ENCODE peak calls at places on chromosomes 2 and 18, in seven cellular contexts. S is ecto neural progenitor cell; O is activated naive CD8-positive, alpha-beta T cell treated with anti-CD3 and anti-CD28 coated beads, Interleukin-2, amount 10 ng/mL, durations not matched to agents 7 days and 5 days; V is PC-9; X is T47D; Y is Panc1; A is fibroblast of mammary gland. N is an unnamed sample.
A peak's percentile ranks its signal among the peaks of the same experiment; 100 is the strongest.

GRCh38 chr18:11497585-11497984 is 111.8 kb upstream of the SLC35G4 start:
- DNase-seq in S (no peak), O (no peak), V (no peak), X (no peak), Y (no peak), A (peak; percentile 83), N (no peak)

GRCh38 chr2:128485761-128486639 is 167.3 kb upstream of the HS6ST1 start:
- DNase-seq in S (peak; percentile 38), O (no peak), V (no peak), X (no peak), Y (no peak), A (no peak), N (no peak)

GRCh38 chr18:48714873-48715272 is 176.0 kb downstream of the CTIF start:
- DNase-seq in S (no peak), O (no peak), V (no peak), X (no peak), Y (no peak), A (no peak), N (no peak)

GRCh38 chr2:164850235-164850634 is 8.6 kb upstream of the COBLL1 start:
- DNase-seq in S (no peak), O (no peak), V (no peak), X (no peak), Y (no peak), A (no peak), N (no peak)

GRCh38 chr18:55983433-55983832 is 395.4 kb upstream of the TCF4 start:
- DNase-seq in S (no peak), O (no peak), V (no peak), X (no peak), Y (no peak), A (no peak), N (no peak)

GRCh38 chr18:4068552-4069158 is 386.5 kb downstream of the DLGAP1 start:
- DNase-seq in S (no peak), O (no peak), V (no peak), X (peak; percentile 59), Y (peak; percentile 15), A (peak; percentile 60), N (peak; percentile 20)

GRCh38 chr18:25056456-25056855 is 295.5 kb downstream of the ZNF521 start:
- DNase-seq in S (no peak), O (no peak), V (no peak), X (no peak), Y (no peak), A (no peak), N (no peak)

GRCh38 chr2:44324971-44325426 is 36.3 kb downstream of the PREPL start:
- DNase-seq in S (no peak), O (no peak), V (no peak), X (no peak), Y (no peak), A (peak; percentile 59), N (no peak)

GRCh38 chr2:228689049-228689448 is 507.6 kb upstream of the SPHKAP start:
- DNase-seq in S (peak; percentile 77), O (no peak), V (no peak), X (peak; percentile 6), Y (no peak), A (peak; percentile 8), N (no peak)

GRCh38 chr18:68791801-68792200 is 6.1 kb upstream of the CCDC102B start:
- DNase-seq in S (no peak), O (no peak), V (no peak), X (no peak), Y (no peak), A (peak; percentile 70), N (no peak)

GRCh38 chr2:200242553-200242952 is 63.9 kb upstream of the SPATS2L start:
- DNase-seq in S (no peak), O (no peak), V (no peak), X (no peak), Y (no peak), A (no peak), N (no peak)

GRCh38 chr2:227855440-227855839 is 16.0 kb upstream of the DAW1 start:
- DNase-seq in S (no peak), O (no peak), V (no peak), X (no peak), Y (no peak), A (no peak), N (no peak)

GRCh38 chr2:218367415-218368149 is 10.9 kb downstream of the CATIP start:
- DNase-seq in S (peak; percentile 86), O (peak; percentile 82), V (peak; percentile 68), X (peak; percentile 54), Y (no peak), A (peak; percentile 64), N (peak; percentile 67)

GRCh38 chr2:151632993-151633592 is 101.2 kb downstream of the NEB start:
- DNase-seq in S (no peak), O (no peak), V (no peak), X (peak; percentile 11), Y (no peak), A (peak; percentile 53), N (no peak)

GRCh38 chr18:73959341-73959740 is 188.3 kb downstream of the FBXO15 start:
- DNase-seq in S (no peak), O (no peak), V (no peak), X (no peak), Y (no peak), A (no peak), N (no peak)

GRCh38 chr2:217074576-217075224 is 214.8 kb upstream of the TNP1 start:
- DNase-seq in S (no peak), O (no peak), V (no peak), X (no peak), Y (no peak), A (peak; percentile 63), N (no peak)

GRCh38 chr2:73284296-73285161 is at the start of gene FBXO41:
- DNase-seq in S (peak; percentile 75), O (peak; percentile 85), V (peak; percentile 46), X (no peak), Y (no peak), A (no peak), N (peak; percentile 50)

GRCh38 chr2:177551989-177552413 is 159.4 kb downstream of the AGPS start:
- DNase-seq in S (peak; percentile 53), O (no peak), V (no peak), X (peak; percentile 23), Y (no peak), A (peak; percentile 17), N (no peak)

GRCh38 chr2:74498500-74499268 is 719 bp downstream of the LBX2 start:
- DNase-seq in S (peak; percentile 66), O (peak; percentile 61), V (peak; percentile 58), X (no peak), Y (no peak), A (peak; percentile 58), N (no peak)

GRCh38 chr2:239256297-239256696 is 144.5 kb downstream of the HDAC4 start:
- DNase-seq in S (no peak), O (no peak), V (no peak), X (no peak), Y (no peak), A (no peak), N (no peak)

GRCh38 chr2:162092008-162092390 is 18.0 kb upstream of the DPP4 start:
- DNase-seq in S (no peak), O (no peak), V (no peak), X (no peak), Y (no peak), A (peak; percentile 60), N (no peak)

GRCh38 chr18:55095579-55095978 is 136.3 kb upstream of the CCDC68 start:
- DNase-seq in S (no peak), O (no peak), V (no peak), X (no peak), Y (no peak), A (no peak), N (no peak)

GRCh38 chr18:42336139-42336538 is 381.1 kb downstream of the PIK3C3 start:
- DNase-seq in S (no peak), O (no peak), V (no peak), X (no peak), Y (no peak), A (no peak), N (no peak)

GRCh38 chr2:118881490-118882129 is 34.2 kb upstream of the EN1 start:
- DNase-seq in S (peak; percentile 83), O (peak; percentile 68), V (peak; percentile 78), X (peak; percentile 90), Y (peak; percentile 28), A (peak; percentile 37), N (peak; percentile 47)

GRCh38 chr2:8884812-8885211 is 47.4 kb upstream of the KIDINS220 start:
- DNase-seq in S (no peak), O (no peak), V (no peak), X (no peak), Y (no peak), A (no peak), N (no peak)

GRCh38 chr2:239895669-239896068 is 129.5 kb downstream of the NDUFA10 start:
- DNase-seq in S (no peak), O (no peak), V (no peak), X (no peak), Y (no peak), A (no peak), N (no peak)

GRCh38 chr2:176167398-176167797 is 10.3 kb downstream of the HOXD3 start:
- DNase-seq in S (no peak), O (no peak), V (no peak), X (no peak), Y (no peak), A (peak; percentile 58), N (no peak)

GRCh38 chr18:45505497-45506206 is 109.6 kb upstream of the SLC14A2 start:
- DNase-seq in S (no peak), O (no peak), V (no peak), X (no peak), Y (no peak), A (peak; percentile 85), N (no peak)

GRCh38 chr2:26623541-26624497 is 17.3 kb downstream of the CIB4 start:
- DNase-seq in S (no peak), O (no peak), V (no peak), X (no peak), Y (no peak), A (peak; percentile 10), N (no peak)

GRCh38 chr2:216802516-216803265 is 57.2 kb downstream of the TNP1 start:
- DNase-seq in S (no peak), O (no peak), V (no peak), X (no peak), Y (no peak), A (no peak), N (no peak)